ENCODE peak calls at places on chromosomes 1 and 21, in six cellular contexts. One of them, this sample, is unnamed.

GRCh38 chr1:242800521-242800920 is 276.0 kb upstream of the PLD5 start:
- DNase-seq in choroid plexus epithelial cell: no peak
- DNase-seq in Caco-2: no peak
- DNase-seq in pancreas: no peak
- DNase-seq in coronary artery: no peak
- DNase-seq in CD8-positive, alpha-beta T cell: no peak
- DNase-seq in this sample: no peak

GRCh38 chr21:45524756-45525152 is 17.5 kb downstream of the SLC19A1 start:
- DNase-seq in pancreas: no peak
- DNase-seq in Caco-2: no peak
- DNase-seq in coronary artery: no peak
- DNase-seq in CD8-positive, alpha-beta T cell: no peak
- DNase-seq in choroid plexus epithelial cell: no peak
- DNase-seq in this sample: no peak

GRCh38 chr1:208985231-208985630 is 598.3 kb upstream of the CAMK1G start:
- DNase-seq in Caco-2: no peak
- DNase-seq in choroid plexus epithelial cell: no peak
- DNase-seq in pancreas: no peak
- DNase-seq in CD8-positive, alpha-beta T cell: no peak
- DNase-seq in coronary artery: no peak
- DNase-seq in this sample: no peak

GRCh38 chr1:151935154-151935553 is 25.8 kb upstream of the THEM4 start:
- DNase-seq in CD8-positive, alpha-beta T cell: no peak
- DNase-seq in choroid plexus epithelial cell: peak
- DNase-seq in Caco-2: no peak
- DNase-seq in pancreas: no peak
- DNase-seq in coronary artery: no peak
- DNase-seq in this sample: no peak

GRCh38 chr1:27970401-27970800 is 10.6 kb downstream of the XKR8 start:
- DNase-seq in pancreas: no peak
- DNase-seq in choroid plexus epithelial cell: peak
- DNase-seq in Caco-2: no peak
- DNase-seq in CD8-positive, alpha-beta T cell: no peak
- DNase-seq in coronary artery: no peak
- DNase-seq in this sample: peak

GRCh38 chr1:57623039-57623790 is 199.4 kb upstream of the DAB1 start:
- DNase-seq in CD8-positive, alpha-beta T cell: no peak
- DNase-seq in coronary artery: no peak
- DNase-seq in pancreas: no peak
- DNase-seq in choroid plexus epithelial cell: peak
- DNase-seq in Caco-2: no peak
- DNase-seq in this sample: no peak

GRCh38 chr1:43214465-43215444 is 42.6 kb downstream of the CFAP57 start:
- DNase-seq in Caco-2: peak
- DNase-seq in CD8-positive, alpha-beta T cell: no peak
- DNase-seq in coronary artery: no peak
- DNase-seq in pancreas: no peak
- DNase-seq in choroid plexus epithelial cell: no peak
- DNase-seq in this sample: no peak

GRCh38 chr1:7623886-7624285 is 147.2 kb upstream of the VAMP3 start:
- DNase-seq in CD8-positive, alpha-beta T cell: no peak
- DNase-seq in Caco-2: no peak
- DNase-seq in choroid plexus epithelial cell: no peak
- DNase-seq in coronary artery: no peak
- DNase-seq in pancreas: no peak
- DNase-seq in this sample: no peak

GRCh38 chr21:38853421-38853919 is 47.7 kb downstream of the ETS2 start:
- DNase-seq in choroid plexus epithelial cell: peak
- DNase-seq in coronary artery: no peak
- DNase-seq in CD8-positive, alpha-beta T cell: no peak
- DNase-seq in pancreas: peak
- DNase-seq in Caco-2: peak
- DNase-seq in this sample: peak

GRCh38 chr1:119737040-119737682 is 25.4 kb downstream of the PHGDH start:
- DNase-seq in Caco-2: no peak
- DNase-seq in pancreas: peak
- DNase-seq in CD8-positive, alpha-beta T cell: no peak
- DNase-seq in coronary artery: no peak
- DNase-seq in choroid plexus epithelial cell: no peak
- DNase-seq in this sample: peak

GRCh38 chr1:20720631-20721051 is 2.8 kb upstream of the KIF17 start:
- DNase-seq in choroid plexus epithelial cell: no peak
- DNase-seq in CD8-positive, alpha-beta T cell: no peak
- DNase-seq in coronary artery: peak
- DNase-seq in Caco-2: no peak
- DNase-seq in pancreas: no peak
- DNase-seq in this sample: no peak

GRCh38 chr1:15168479-15168878 is 14.9 kb downstream of the TMEM51 start:
- DNase-seq in pancreas: peak
- DNase-seq in Caco-2: no peak
- DNase-seq in CD8-positive, alpha-beta T cell: no peak
- DNase-seq in coronary artery: no peak
- DNase-seq in choroid plexus epithelial cell: peak
- DNase-seq in this sample: peak

GRCh38 chr21:31293986-31294385 is 50.1 kb downstream of the TIAM1 start:
- DNase-seq in CD8-positive, alpha-beta T cell: no peak
- DNase-seq in choroid plexus epithelial cell: peak
- DNase-seq in pancreas: no peak
- DNase-seq in Caco-2: no peak
- DNase-seq in coronary artery: no peak
- DNase-seq in this sample: peak

GRCh38 chr1:230550428-230550827 is 91.9 kb upstream of the COG2 start:
- DNase-seq in CD8-positive, alpha-beta T cell: no peak
- DNase-seq in Caco-2: no peak
- DNase-seq in choroid plexus epithelial cell: no peak
- DNase-seq in pancreas: no peak
- DNase-seq in coronary artery: no peak
- DNase-seq in this sample: no peak

GRCh38 chr1:14716474-14716873 is 118.0 kb downstream of the KAZN start:
- DNase-seq in choroid plexus epithelial cell: no peak
- DNase-seq in pancreas: no peak
- DNase-seq in CD8-positive, alpha-beta T cell: no peak
- DNase-seq in coronary artery: no peak
- DNase-seq in Caco-2: no peak
- DNase-seq in this sample: no peak

GRCh38 chr1:111988743-111989453 is 570 bp downstream of the KCND3 start:
- DNase-seq in CD8-positive, alpha-beta T cell: no peak
- DNase-seq in coronary artery: no peak
- DNase-seq in pancreas: peak
- DNase-seq in choroid plexus epithelial cell: no peak
- DNase-seq in Caco-2: peak
- DNase-seq in this sample: no peak

GRCh38 chr1:207025144-207025880 is 7.2 kb downstream of the C1orf116 start:
- DNase-seq in CD8-positive, alpha-beta T cell: no peak
- DNase-seq in choroid plexus epithelial cell: peak
- DNase-seq in Caco-2: no peak
- DNase-seq in coronary artery: no peak
- DNase-seq in pancreas: no peak
- DNase-seq in this sample: no peak

GRCh38 chr1:229563701-229564100 is 5.2 kb upstream of the ABCB10 start:
- DNase-seq in CD8-positive, alpha-beta T cell: no peak
- DNase-seq in Caco-2: no peak
- DNase-seq in pancreas: no peak
- DNase-seq in coronary artery: peak
- DNase-seq in choroid plexus epithelial cell: peak
- DNase-seq in this sample: peak

GRCh38 chr1:18491168-18491567 is 10.4 kb downstream of the KLHDC7A start:
- DNase-seq in CD8-positive, alpha-beta T cell: no peak
- DNase-seq in coronary artery: no peak
- DNase-seq in Caco-2: no peak
- DNase-seq in pancreas: no peak
- DNase-seq in choroid plexus epithelial cell: no peak
- DNase-seq in this sample: no peak

GRCh38 chr21:17371470-17371869 is 141.4 kb upstream of the CXADR start:
- DNase-seq in CD8-positive, alpha-beta T cell: no peak
- DNase-seq in choroid plexus epithelial cell: peak
- DNase-seq in coronary artery: no peak
- DNase-seq in Caco-2: no peak
- DNase-seq in pancreas: no peak
- DNase-seq in this sample: peak

GRCh38 chr1:53112271-53112774 is 30.1 kb downstream of the SLC1A7 start:
- DNase-seq in pancreas: no peak
- DNase-seq in Caco-2: no peak
- DNase-seq in coronary artery: no peak
- DNase-seq in CD8-positive, alpha-beta T cell: no peak
- DNase-seq in choroid plexus epithelial cell: peak
- DNase-seq in this sample: no peak

GRCh38 chr1:110250749-110251148 is 40.6 kb downstream of the KCNC4 start:
- DNase-seq in choroid plexus epithelial cell: no peak
- DNase-seq in coronary artery: peak
- DNase-seq in CD8-positive, alpha-beta T cell: no peak
- DNase-seq in Caco-2: no peak
- DNase-seq in pancreas: no peak
- DNase-seq in this sample: no peak

GRCh38 chr1:87030740-87031400 is 116.4 kb downstream of the HS2ST1 start:
- DNase-seq in CD8-positive, alpha-beta T cell: no peak
- DNase-seq in choroid plexus epithelial cell: no peak
- DNase-seq in coronary artery: no peak
- DNase-seq in pancreas: no peak
- DNase-seq in Caco-2: no peak
- DNase-seq in this sample: no peak

GRCh38 chr1:24108334-24109165 is 3.4 kb downstream of the MYOM3 start:
- DNase-seq in CD8-positive, alpha-beta T cell: no peak
- DNase-seq in coronary artery: no peak
- DNase-seq in Caco-2: no peak
- DNase-seq in choroid plexus epithelial cell: peak
- DNase-seq in pancreas: no peak
- DNase-seq in this sample: no peak

GRCh38 chr1:108851567-108851966 is 5.3 kb downstream of the AKNAD1 start:
- DNase-seq in choroid plexus epithelial cell: peak
- DNase-seq in Caco-2: no peak
- DNase-seq in pancreas: no peak
- DNase-seq in coronary artery: no peak
- DNase-seq in CD8-positive, alpha-beta T cell: no peak
- DNase-seq in this sample: no peak

DNA sequence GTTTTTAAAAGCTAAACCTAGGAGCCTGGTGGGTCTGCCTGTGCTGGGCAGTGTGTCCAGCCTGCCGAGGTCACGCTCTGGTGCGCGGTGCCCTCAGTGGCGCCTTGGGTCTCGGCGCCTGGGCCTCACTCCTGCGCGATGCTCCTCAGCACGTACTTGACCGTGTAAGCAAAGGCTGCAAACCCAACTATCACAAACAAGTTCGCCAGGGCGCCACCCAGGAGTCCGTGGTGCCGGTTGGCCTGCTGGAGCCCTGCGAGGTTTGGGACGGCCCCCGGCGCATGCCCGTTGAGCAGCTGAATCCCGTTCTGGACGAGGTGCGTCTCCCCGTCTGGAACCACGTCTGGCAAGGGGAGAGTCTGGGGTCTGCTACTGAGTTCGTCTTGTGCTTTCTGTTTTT is 8.6 kb upstream of the C1QTNF12 start:
- DNase-seq in CD8-positive, alpha-beta T cell: no peak
- DNase-seq in choroid plexus epithelial cell: no peak
- DNase-seq in pancreas: no peak
- DNase-seq in coronary artery: no peak
- DNase-seq in Caco-2: no peak
- DNase-seq in this sample: no peak
- H3K4me3 ChIP-seq in CD8-positive, alpha-beta T cell: no peak
- H3K4me3 ChIP-seq in choroid plexus epithelial cell: no peak
- H3K4me3 ChIP-seq in pancreas: no peak
- H3K4me3 ChIP-seq in coronary artery: no peak
- H3K4me3 ChIP-seq in Caco-2: no peak
- H3K4me3 ChIP-seq in this sample: no peak

GRCh38 chr21:33975548-33976081 is 60.0 kb upstream of the ATP5PO start:
- DNase-seq in CD8-positive, alpha-beta T cell: peak
- DNase-seq in pancreas: no peak
- DNase-seq in Caco-2: no peak
- DNase-seq in choroid plexus epithelial cell: no peak
- DNase-seq in coronary artery: no peak
- DNase-seq in this sample: no peak
- H3K4me3 ChIP-seq in CD8-positive, alpha-beta T cell: no peak
- H3K4me3 ChIP-seq in pancreas: no peak
- H3K4me3 ChIP-seq in Caco-2: no peak
- H3K4me3 ChIP-seq in choroid plexus epithelial cell: no peak
- H3K4me3 ChIP-seq in coronary artery: peak
- H3K4me3 ChIP-seq in this sample: peak

DNA sequence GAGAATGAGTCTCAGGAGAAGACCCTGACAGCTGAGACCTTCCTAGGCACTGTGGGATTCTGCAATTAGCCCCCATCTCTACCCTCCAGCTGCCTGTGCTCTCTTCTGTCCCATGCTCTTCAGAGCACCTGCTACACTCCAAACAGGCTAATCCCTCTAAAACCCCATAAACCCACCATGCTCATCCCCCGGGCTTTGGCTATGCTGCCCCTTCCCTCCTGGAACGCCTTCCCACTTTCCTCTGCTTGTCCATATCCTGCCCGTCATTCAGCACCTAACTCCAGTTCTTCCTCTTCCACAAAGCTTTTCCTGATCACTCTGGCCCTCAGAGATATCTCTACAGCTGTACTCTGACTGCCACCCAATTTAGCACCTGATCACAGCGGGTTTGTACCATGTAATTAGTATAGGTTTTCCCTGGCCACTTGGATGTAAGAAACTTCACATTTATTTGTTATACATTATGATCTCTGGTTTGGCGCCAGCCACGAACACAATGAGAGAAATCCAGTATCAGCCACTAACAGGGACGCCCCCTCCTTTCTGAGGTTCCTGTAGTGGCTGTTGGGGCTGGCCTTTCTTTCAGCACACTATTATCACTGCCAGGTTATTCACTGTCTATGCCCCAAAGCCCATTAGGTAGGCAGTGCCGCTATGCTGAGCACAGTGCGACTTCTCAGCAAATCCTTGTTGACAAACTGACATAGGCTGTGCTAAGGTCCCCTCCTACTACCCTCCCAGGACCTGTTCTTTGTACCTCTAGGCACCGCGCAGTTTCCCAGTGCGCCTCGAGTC is 45.1 kb downstream of the CDC7 start:
- DNase-seq in CD8-positive, alpha-beta T cell: no peak
- DNase-seq in coronary artery: no peak
- DNase-seq in Caco-2: no peak
- DNase-seq in pancreas: no peak
- DNase-seq in choroid plexus epithelial cell: no peak
- DNase-seq in this sample: no peak
- H3K4me3 ChIP-seq in CD8-positive, alpha-beta T cell: no peak
- H3K4me3 ChIP-seq in coronary artery: no peak
- H3K4me3 ChIP-seq in Caco-2: no peak
- H3K4me3 ChIP-seq in pancreas: no peak
- H3K4me3 ChIP-seq in choroid plexus epithelial cell: no peak
- H3K4me3 ChIP-seq in this sample: no peak

DNA sequence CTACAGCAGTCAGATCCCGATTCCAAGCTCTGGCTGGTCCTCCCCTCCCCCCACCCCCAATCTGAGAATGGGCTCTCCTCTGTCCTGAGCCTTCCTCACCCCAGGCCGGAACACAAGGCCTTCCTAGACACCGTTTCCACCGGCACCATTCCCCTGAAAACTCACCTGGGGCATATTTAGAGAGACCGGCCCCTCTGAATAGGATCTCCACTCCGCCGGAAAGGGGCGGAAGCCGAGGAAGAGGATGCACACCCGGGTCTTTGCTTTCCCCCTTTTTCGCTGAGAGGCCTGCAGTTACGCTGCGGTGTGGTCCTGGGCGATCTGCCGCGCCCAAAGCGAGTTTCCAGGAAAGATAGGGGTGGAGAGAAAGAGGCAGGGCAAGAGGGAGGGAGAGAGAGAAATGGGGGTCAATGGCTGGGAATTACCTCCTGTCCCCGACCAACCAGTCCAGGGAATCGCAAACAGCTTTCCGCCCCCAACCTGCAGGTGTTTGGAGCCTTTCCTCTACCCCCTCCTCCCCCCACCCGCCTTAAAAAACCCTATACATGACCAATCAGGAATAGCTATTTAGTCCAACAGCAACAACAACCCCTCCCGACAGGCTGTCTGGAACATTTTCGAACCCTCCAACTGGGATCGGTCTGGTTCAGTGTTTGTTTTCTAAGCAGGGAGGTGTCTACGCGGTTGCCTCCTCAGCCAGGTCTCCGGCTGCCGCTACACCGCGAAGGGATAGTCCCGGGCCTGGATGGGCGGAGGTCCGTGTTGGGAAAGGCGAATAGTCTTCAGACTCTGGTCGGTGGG is 2.8 kb downstream of the TAL1 start:
- DNase-seq in pancreas: no peak
- DNase-seq in choroid plexus epithelial cell: no peak
- DNase-seq in coronary artery: no peak
- DNase-seq in CD8-positive, alpha-beta T cell: no peak
- DNase-seq in Caco-2: no peak
- DNase-seq in this sample: no peak
- H3K4me3 ChIP-seq in pancreas: no peak
- H3K4me3 ChIP-seq in choroid plexus epithelial cell: no peak
- H3K4me3 ChIP-seq in coronary artery: peak
- H3K4me3 ChIP-seq in CD8-positive, alpha-beta T cell: no peak
- H3K4me3 ChIP-seq in Caco-2: no peak
- H3K4me3 ChIP-seq in this sample: no peak

This sample was measured in skeletal muscle cell.